ENCODE peak calls at places on chromosomes 7 and 10, in six cellular contexts. E, J, O, U, W and C are unnamed samples.

GRCh38 chr10:70137135-70137534 is 4.5 kb upstream of the AIFM2 start:
- DNase-seq in E (no peak), U (no peak), W (no peak), J (no peak), O (no peak), C (no peak)

GRCh38 chr7:156792611-156793010 is 100.4 kb downstream of the LMBR1 start:
- DNase-seq in J (no peak), W (no peak), E (no peak), O (no peak), U (no peak), C (no peak)

GRCh38 chr7:45394117-45394708 is 180.0 kb upstream of the ADCY1 start:
- DNase-seq in E (no peak), W (no peak), U (no peak), O (no peak), J (no peak), C (no peak)

GRCh38 chr10:111203615-111204014 is 126.8 kb downstream of the ADRA2A start:
- DNase-seq in W (no peak), O (no peak), E (no peak), J (no peak), U (no peak), C (no peak)

GRCh38 chr7:131066635-131067034 is 261.0 kb upstream of the MKLN1 start:
- DNase-seq in J (no peak), U (no peak), E (no peak), O (no peak), W (no peak), C (no peak)

GRCh38 chr7:19177269-19177668 is 32.0 kb upstream of the FERD3L start:
- DNase-seq in E (no peak), W (no peak), O (no peak), U (no peak), J (no peak), C (no peak)

GRCh38 chr7:135664046-135664589 is 1.8 kb downstream of the STMP1 start:
- DNase-seq in O (no peak), J (no peak), U (no peak), W (no peak), E (no peak), C (no peak)

GRCh38 chr10:43263551-43264323 is 3.1 kb downstream of the RASGEF1A start:
- DNase-seq in W (peak), E (no peak), U (no peak), O (no peak), J (no peak), C (no peak)

GRCh38 chr7:55074008-55074499 is 55.2 kb downstream of the EGFR start:
- DNase-seq in E (no peak), W (peak), O (peak), U (peak), J (no peak), C (no peak)

GRCh38 chr10:8803992-8804391 is 749.5 kb downstream of the GATA3 start:
- DNase-seq in E (no peak), U (no peak), W (no peak), J (no peak), O (no peak), C (no peak)

GRCh38 chr10:11776080-11776479 is 33.9 kb downstream of the ECHDC3 start:
- DNase-seq in J (no peak), U (no peak), O (no peak), E (no peak), W (no peak), C (no peak)

GRCh38 chr7:16634292-16634738 is 11.2 kb downstream of the ANKMY2 start:
- DNase-seq in O (no peak), W (no peak), E (no peak), J (no peak), U (no peak), C (no peak)

GRCh38 chr7:84218681-84219080 is 24.1 kb upstream of the SEMA3A start:
- DNase-seq in O (no peak), E (no peak), U (no peak), J (no peak), W (no peak), C (no peak)